ENCODE peak calls at places on chromosomes 3 and 15, in nine cellular contexts. B is KG1; T is A673; D is iPS-NIHi11; V is EL; G is stimulated activated CD4-positive, alpha-beta T cell treated with anti-CD3 and anti-CD28 coated beads, Interleukin-15, amount 100 ng/mL, for 1 hour; U is AG09309; Y is endothelial cell; S is hippocampal formation. Z is an unnamed sample.

GRCh38 chr3:42043116-42043796 is 47.9 kb upstream of the TRAK1 start:
- DNase-seq in B (no peak), T (no peak), D (peak), V (peak), G (no peak), U (no peak), Y (peak), S (no peak), Z (no peak)

GRCh38 chr3:127646501-127647046 is 17.6 kb downstream of the PODXL2 start:
- DNase-seq in B (no peak), T (no peak), D (no peak), V (no peak), G (no peak), U (no peak), Y (no peak), S (no peak), Z (no peak)

GRCh38 chr3:155407331-155407730 is 113.8 kb upstream of the STRIT1 start:
- DNase-seq in B (no peak), T (no peak), D (no peak), V (no peak), G (no peak), U (no peak), Y (no peak), S (no peak), Z (no peak)

GRCh38 chr3:71083726-71084131 is 499.8 kb downstream of the FOXP1 start:
- DNase-seq in B (no peak), T (no peak), D (no peak), V (no peak), G (no peak), U (no peak), Y (no peak), S (no peak), Z (no peak)

GRCh38 chr15:29822100-29822684 is at the start of gene TJP1:
- DNase-seq in B (no peak), T (peak), D (peak), V (peak), G (no peak), U (no peak), Y (peak), S (peak), Z (no peak)

GRCh38 chr3:192892981-192893827 is 24.5 kb downstream of the MB21D2 start:
- DNase-seq in B (peak), T (peak), D (no peak), V (peak), G (no peak), U (peak), Y (no peak), S (no peak), Z (no peak)

GRCh38 chr15:73994912-73995622 is 551 bp downstream of the PML start:
- DNase-seq in B (no peak), T (no peak), D (no peak), V (no peak), G (no peak), U (no peak), Y (no peak), S (no peak), Z (no peak)

GRCh38 chr3:126620743-126621142 is 34.2 kb downstream of the TXNRD3 start:
- DNase-seq in B (no peak), T (no peak), D (no peak), V (peak), G (no peak), U (no peak), Y (no peak), S (no peak), Z (no peak)

GRCh38 chr3:145094355-145094941 is 1066.5 kb downstream of the PLOD2 start:
- DNase-seq in B (no peak), T (peak), D (peak), V (peak), G (no peak), U (peak), Y (no peak), S (peak), Z (no peak)

GRCh38 chr15:29822685-29823459 is 604 bp upstream of the TJP1 start:
- DNase-seq in B (no peak), T (no peak), D (peak), V (peak), G (no peak), U (no peak), Y (peak), S (no peak), Z (no peak)

GRCh38 chr3:26989042-26989441 is 366.5 kb downstream of the LRRC3B start:
- DNase-seq in B (no peak), T (no peak), D (no peak), V (no peak), G (no peak), U (no peak), Y (no peak), S (no peak), Z (no peak)

GRCh38 chr3:190543656-190544055 is 29.8 kb downstream of the IL1RAP start:
- DNase-seq in B (no peak), T (no peak), D (no peak), V (no peak), G (no peak), U (no peak), Y (no peak), S (no peak), Z (no peak)

GRCh38 chr3:110881069-110881468 is 190.5 kb upstream of the NECTIN3 start:
- DNase-seq in B (no peak), T (peak), D (peak), V (peak), G (no peak), U (peak), Y (no peak), S (peak), Z (no peak)

GRCh38 chr3:112395166-112395894 is 62.4 kb downstream of the CD200 start:
- DNase-seq in B (peak), T (no peak), D (no peak), V (no peak), G (no peak), U (no peak), Y (peak), S (no peak), Z (no peak)

GRCh38 chr3:66609660-66610547 is 109.1 kb upstream of the LRIG1 start:
- DNase-seq in B (no peak), T (peak), D (peak), V (peak), G (no peak), U (peak), Y (no peak), S (no peak), Z (no peak)

GRCh38 chr3:140927711-140928110 is 13.9 kb upstream of the SLC25A36 start:
- DNase-seq in B (no peak), T (no peak), D (no peak), V (no peak), G (no peak), U (no peak), Y (no peak), S (no peak), Z (no peak)

GRCh38 chr3:126552688-126553283 is 5.9 kb downstream of the C3orf22 start:
- DNase-seq in B (no peak), T (no peak), D (no peak), V (no peak), G (no peak), U (no peak), Y (peak), S (no peak), Z (no peak)

GRCh38 chr15:68425428-68426060 is 6.4 kb downstream of the ITGA11 start:
- DNase-seq in B (no peak), T (no peak), D (no peak), V (no peak), G (no peak), U (peak), Y (no peak), S (no peak), Z (no peak)

GRCh38 chr15:81304226-81304625 is 19.7 kb downstream of the STARD5 start:
- DNase-seq in B (no peak), T (no peak), D (no peak), V (peak), G (no peak), U (no peak), Y (no peak), S (peak), Z (no peak)

GRCh38 chr15:72135719-72136118 is 17.5 kb downstream of the SENP8 start:
- DNase-seq in B (no peak), T (no peak), D (no peak), V (no peak), G (no peak), U (no peak), Y (no peak), S (no peak), Z (no peak)

GRCh38 chr3:34396288-34396687 is 597.9 kb downstream of the PDCD6IP start:
- DNase-seq in B (no peak), T (peak), D (no peak), V (no peak), G (no peak), U (no peak), Y (no peak), S (no peak), Z (no peak)

GRCh38 chr3:65851827-65852226 is 186.9 kb downstream of the MAGI1 start:
- DNase-seq in B (no peak), T (no peak), D (no peak), V (peak), G (no peak), U (no peak), Y (no peak), S (no peak), Z (no peak)

GRCh38 chr3:197144188-197144587 is 114.6 kb upstream of the MELTF start:
- DNase-seq in B (no peak), T (no peak), D (no peak), V (no peak), G (no peak), U (no peak), Y (no peak), S (no peak), Z (no peak)

GRCh38 chr15:80157215-80157614 is 4.4 kb downstream of the FAH start:
- DNase-seq in B (no peak), T (no peak), D (no peak), V (no peak), G (no peak), U (no peak), Y (no peak), S (no peak), Z (no peak)

GRCh38 chr15:73965094-73965729 is 26.9 kb downstream of the STOML1 start:
- DNase-seq in B (no peak), T (no peak), D (peak), V (no peak), G (peak), U (no peak), Y (peak), S (no peak), Z (no peak)

GRCh38 chr3:65713016-65713415 is 325.7 kb downstream of the MAGI1 start:
- DNase-seq in B (no peak), T (peak), D (peak), V (peak), G (no peak), U (peak), Y (peak), S (peak), Z (no peak)

GRCh38 chr15:34709866-34710265 is 44.9 kb downstream of the GJD2 start:
- DNase-seq in B (no peak), T (no peak), D (no peak), V (peak), G (no peak), U (no peak), Y (no peak), S (no peak), Z (no peak)

GRCh38 chr15:80636675-80637074 is 58.4 kb upstream of the ABHD17C start:
- DNase-seq in B (no peak), T (no peak), D (peak), V (no peak), G (no peak), U (no peak), Y (no peak), S (no peak), Z (no peak)

GRCh38 chr15:59792359-59792758 is 103.2 kb upstream of the BNIP2 start:
- DNase-seq in B (no peak), T (no peak), D (no peak), V (no peak), G (no peak), U (no peak), Y (no peak), S (no peak), Z (no peak)

GRCh38 chr3:154430014-154430413 is at the start of gene GPR149:
- DNase-seq in B (no peak), T (no peak), D (peak), V (no peak), G (no peak), U (no peak), Y (no peak), S (no peak), Z (no peak)

GRCh38 chr3:152019516-152019915 is 146.1 kb downstream of the SUCNR1 start:
- DNase-seq in B (no peak), T (no peak), D (no peak), V (peak), G (no peak), U (no peak), Y (no peak), S (no peak), Z (no peak)

GRCh38 chr3:17217588-17217987 is 332.8 kb downstream of the PLCL2 start:
- DNase-seq in B (no peak), T (no peak), D (no peak), V (no peak), G (no peak), U (no peak), Y (no peak), S (no peak), Z (no peak)

GRCh38 chr3:107661447-107662108 is 138.8 kb downstream of the BBX start:
- DNase-seq in B (no peak), T (peak), D (no peak), V (peak), G (no peak), U (no peak), Y (no peak), S (no peak), Z (no peak)

GRCh38 chr3:107077391-107077790 is 299.8 kb upstream of the CCDC54 start:
- DNase-seq in B (no peak), T (no peak), D (no peak), V (no peak), G (no peak), U (no peak), Y (no peak), S (peak), Z (no peak)

GRCh38 chr3:176590722-176591121 is 606.6 kb downstream of the TBL1XR1 start:
- DNase-seq in B (no peak), T (peak), D (no peak), V (no peak), G (no peak), U (no peak), Y (no peak), S (no peak), Z (no peak)

GRCh38 chr3:66971891-66972551 is 26.1 kb upstream of the KBTBD8 start:
- DNase-seq in B (peak), T (peak), D (peak), V (peak), G (peak), U (peak), Y (peak), S (peak), Z (peak)

GRCh38 chr3:147572970-147573340 is 163.8 kb downstream of the ZIC1 start:
- DNase-seq in B (no peak), T (no peak), D (no peak), V (peak), G (no peak), U (no peak), Y (no peak), S (no peak), Z (no peak)

GRCh38 chr3:175329373-175329772 is 470.2 kb downstream of the NAALADL2 start:
- DNase-seq in B (no peak), T (no peak), D (no peak), V (no peak), G (no peak), U (no peak), Y (no peak), S (no peak), Z (no peak)

GRCh38 chr3:35633332-35634124 is 5.8 kb upstream of the ARPP21 start:
- DNase-seq in B (no peak), T (no peak), D (no peak), V (no peak), G (no peak), U (no peak), Y (no peak), S (no peak), Z (no peak)

GRCh38 chr3:110414851-110415250 is 656.8 kb upstream of the NECTIN3 start:
- DNase-seq in B (no peak), T (peak), D (no peak), V (peak), G (no peak), U (peak), Y (no peak), S (no peak), Z (no peak)